ENCODE peak calls at places on chromosomes 7 and 10, in ten cellular contexts. I, S, Z, O, G, J, D, L, E and A are unnamed samples.

GRCh38 chr10:19843487-19843886 is 27.3 kb downstream of the PLXDC2 start:
- DNase-seq in S (no peak), J (no peak), O (no peak), G (no peak), I (no peak), D (no peak), Z (no peak), E (no peak), L (no peak), A (no peak)

GRCh38 chr7:46616636-46617035 is 695.6 kb upstream of the IGFBP3 start:
- DNase-seq in I (no peak), G (no peak), L (no peak), D (no peak), S (no peak), Z (no peak), E (no peak), O (no peak), J (peak), A (no peak)

GRCh38 chr10:17200885-17201164 is 647 bp downstream of the TRDMT1 start:
- DNase-seq in D (no peak), Z (peak), I (no peak), O (no peak), E (peak), S (peak), J (peak), G (peak), L (no peak), A (no peak)

GRCh38 chr7:151379193-151379520 is 30.7 kb downstream of the WDR86 start:
- DNase-seq in J (no peak), Z (no peak), G (no peak), E (no peak), L (no peak), S (no peak), O (no peak), I (no peak), D (no peak), A (no peak)

GRCh38 chr10:45091968-45092367 is 91.2 kb downstream of the ZNF22 start:
- DNase-seq in L (no peak), G (no peak), S (no peak), I (no peak), E (peak), D (no peak), O (no peak), Z (no peak), J (no peak), A (no peak)

GRCh38 chr10:35913628-35914027 is 271.5 kb upstream of the FZD8 start:
- DNase-seq in Z (no peak), O (no peak), I (no peak), D (no peak), E (no peak), G (no peak), S (no peak), J (peak), L (no peak), A (no peak)

GRCh38 chr10:100998183-100998990 is 1.2 kb upstream of the LZTS2 start:
- DNase-seq in L (peak), E (peak), I (peak), Z (no peak), S (peak), J (peak), O (peak), D (peak), G (peak), A (peak)

GRCh38 chr7:85734823-85735222 is 548.0 kb upstream of the SEMA3D start:
- DNase-seq in J (no peak), Z (no peak), G (no peak), E (no peak), L (no peak), S (no peak), D (no peak), I (no peak), O (no peak), A (no peak)

GRCh38 chr7:25389489-25390106 is 161.3 kb upstream of the NPVF start:
- DNase-seq in D (no peak), L (no peak), I (no peak), Z (peak), J (peak), G (peak), E (peak), S (no peak), O (no peak), A (no peak)

GRCh38 chr7:2066251-2066919 is 166.4 kb downstream of the MAD1L1 start:
- DNase-seq in O (no peak), S (peak), L (no peak), E (no peak), G (no peak), D (peak), I (peak), J (no peak), Z (no peak), A (no peak)

GRCh38 chr10:29620112-29620690 is 14.6 kb downstream of the SVIL start:
- DNase-seq in O (no peak), J (no peak), I (no peak), L (no peak), S (no peak), G (no peak), D (no peak), Z (no peak), E (no peak), A (no peak)

GRCh38 chr10:93030409-93030808 is 30.2 kb upstream of the CYP26C1 start:
- DNase-seq in O (no peak), S (no peak), G (no peak), Z (peak), D (no peak), J (peak), E (no peak), L (no peak), I (no peak), A (no peak)

GRCh38 chr10:120042705-120043104 is 150.2 kb downstream of the SEC23IP start:
- DNase-seq in L (no peak), E (no peak), D (no peak), J (no peak), Z (no peak), O (no peak), S (no peak), I (no peak), G (no peak), A (no peak)

GRCh38 chr10:3067045-3067858 is at the start of gene PFKP:
- DNase-seq in S (peak), I (peak), Z (no peak), O (no peak), E (peak), J (peak), D (peak), G (no peak), L (peak), A (no peak)

GRCh38 chr7:44045226-44046014 is 918 bp downstream of the DBNL start:
- DNase-seq in D (no peak), L (no peak), O (peak), G (no peak), J (peak), Z (no peak), I (no peak), S (no peak), E (no peak), A (no peak)

GRCh38 chr10:129446182-129446581 is 20.9 kb upstream of the MGMT start:
- DNase-seq in Z (no peak), G (no peak), I (no peak), S (no peak), D (no peak), L (no peak), E (no peak), O (no peak), J (no peak), A (no peak)

GRCh38 chr10:30037620-30038336 is 21.6 kb downstream of the JCAD start:
- DNase-seq in O (no peak), J (peak), Z (no peak), D (no peak), G (no peak), I (no peak), E (no peak), L (no peak), S (no peak), A (no peak)

GRCh38 chr7:28409716-28410627 is 2.3 kb upstream of the CREB5 start:
- DNase-seq in S (no peak), J (peak), E (no peak), G (no peak), Z (no peak), D (peak), O (peak), I (peak), L (no peak), A (no peak)

GRCh38 chr7:130273081-130273699 is 6.5 kb downstream of the CPA2 start:
- DNase-seq in G (no peak), L (no peak), J (peak), Z (no peak), D (peak), I (no peak), S (peak), E (peak), O (no peak), A (no peak)

GRCh38 chr7:133315332-133316040 is 62.6 kb downstream of the EXOC4 start:
- DNase-seq in E (no peak), J (no peak), G (no peak), S (no peak), I (no peak), L (no peak), Z (no peak), D (no peak), O (no peak), A (no peak)

GRCh38 chr10:14302035-14302434 is 28.7 kb downstream of the FRMD4A start:
- DNase-seq in L (no peak), S (no peak), Z (no peak), D (no peak), G (no peak), J (peak), O (no peak), I (no peak), E (no peak), A (no peak)

GRCh38 chr7:84722086-84722485 is 464.8 kb downstream of the SEMA3D start:
- DNase-seq in Z (no peak), G (no peak), J (no peak), O (no peak), L (no peak), I (no peak), D (no peak), E (no peak), S (no peak), A (no peak)

GRCh38 chr7:47282790-47283496 is 299.0 kb downstream of the TNS3 start:
- DNase-seq in I (no peak), E (no peak), O (no peak), Z (no peak), D (no peak), L (no peak), S (no peak), J (no peak), G (no peak), A (no peak)

GRCh38 chr7:81583090-81583489 is 186.8 kb downstream of the HGF start:
- DNase-seq in S (no peak), G (no peak), I (no peak), Z (no peak), E (no peak), D (no peak), L (no peak), J (no peak), O (no peak), A (no peak)

GRCh38 chr7:17521437-17521836 is 223.0 kb downstream of the AHR start:
- DNase-seq in S (no peak), Z (no peak), G (no peak), I (no peak), O (no peak), D (no peak), E (no peak), L (no peak), J (peak), A (no peak)

GRCh38 chr10:65620404-65621048 is 1305.3 kb upstream of the LRRTM3 start:
- DNase-seq in O (no peak), L (no peak), J (peak), I (no peak), S (no peak), Z (no peak), E (no peak), D (no peak), G (no peak), A (no peak)

GRCh38 chr10:112286837-112287818 is 3.9 kb downstream of the TECTB start:
- DNase-seq in I (no peak), D (no peak), E (no peak), O (no peak), L (no peak), G (no peak), J (no peak), S (no peak), Z (no peak), A (no peak)

GRCh38 chr7:141074162-141074989 is 512 bp downstream of the TMEM178B start:
- DNase-seq in G (no peak), D (peak), O (no peak), Z (no peak), J (peak), L (no peak), E (peak), I (peak), S (peak), A (no peak)

GRCh38 chr7:21364838-21365267 is 63.0 kb upstream of the SP4 start:
- DNase-seq in J (no peak), D (no peak), E (no peak), G (no peak), Z (no peak), O (no peak), S (no peak), L (no peak), I (no peak), A (no peak)

GRCh38 chr10:103181244-103181643 is 11.8 kb downstream of the NT5C2 start:
- DNase-seq in L (no peak), O (no peak), G (peak), E (no peak), D (no peak), J (no peak), Z (no peak), I (no peak), S (no peak), A (no peak)

GRCh38 chr10:34273340-34273739 is 541.8 kb downstream of the PARD3 start:
- DNase-seq in G (no peak), S (no peak), J (no peak), Z (no peak), I (no peak), D (no peak), L (no peak), E (no peak), O (no peak), A (no peak)